ENCODE peak calls at places on chromosomes 13 and 19, in eight cellular contexts. X, W, N, Z, V, R, U and O are unnamed samples.

GRCh38 chr19:29233591-29233990 is 20.6 kb upstream of the UQCRFS1 start:
- DNase-seq in X (no peak), W (no peak), N (no peak), Z (no peak), V (no peak), R (no peak), U (no peak), O (no peak)

GRCh38 chr19:18282021-18282787 is 782 bp upstream of the JUND start:
- DNase-seq in X (no peak), W (no peak), N (peak; percentile 68), Z (peak; percentile 71), V (no peak), R (peak; percentile 36), U (no peak), O (peak; percentile 88)

GRCh38 chr13:94710081-94710809 is 2.1 kb downstream of the SOX21 start:
- DNase-seq in X (no peak), W (no peak), N (no peak), Z (peak; percentile 52), V (no peak), R (no peak), U (no peak), O (no peak)

GRCh38 chr13:75637101-75637774 is 1.1 kb downstream of the LMO7 start:
- DNase-seq in X (no peak), W (no peak), N (no peak), Z (no peak), V (no peak), R (no peak), U (no peak), O (no peak)

GRCh38 chr19:4151623-4152022 is 1.8 kb upstream of the CREB3L3 start:
- DNase-seq in X (no peak), W (no peak), N (no peak), Z (no peak), V (no peak), R (no peak), U (no peak), O (no peak)

GRCh38 chr19:58196911-58197616 is 14.2 kb downstream of the ZNF274 start:
- DNase-seq in X (no peak), W (no peak), N (peak; percentile 44), Z (peak; percentile 27), V (no peak), R (no peak), U (no peak), O (peak; percentile 45)

GRCh38 chr19:53828531-53828930 is 4.4 kb upstream of the NLRP12 start:
- DNase-seq in X (no peak), W (no peak), N (no peak), Z (no peak), V (no peak), R (no peak), U (no peak), O (no peak)

GRCh38 chr19:47186337-47187022 is 44.5 kb downstream of the BBC3 start:
- DNase-seq in X (peak; percentile 60), W (peak; percentile 80), N (peak; percentile 92), Z (no peak), V (no peak), R (no peak), U (peak; percentile 23), O (no peak)

GRCh38 chr13:76713280-76713679 is 172.9 kb downstream of the KCTD12 start:
- DNase-seq in X (no peak), W (no peak), N (no peak), Z (no peak), V (no peak), R (no peak), U (no peak), O (no peak)

GRCh38 chr13:36130542-36131214 is 504 bp downstream of the DCLK1 start:
- DNase-seq in X (no peak), W (no peak), N (no peak), Z (peak; percentile 37), V (no peak), R (no peak), U (no peak), O (no peak)

GRCh38 chr19:43798546-43799409 is 3.5 kb downstream of the LYPD5 start:
- DNase-seq in X (no peak), W (peak; percentile 55), N (no peak), Z (peak; percentile 85), V (no peak), R (no peak), U (no peak), O (no peak)

GRCh38 chr13:88472316-88472715 is 801.1 kb downstream of the SLITRK5 start:
- DNase-seq in X (no peak), W (no peak), N (no peak), Z (no peak), V (no peak), R (no peak), U (no peak), O (no peak)

GRCh38 chr19:11570039-11570462 is 7.4 kb downstream of the ACP5 start:
- DNase-seq in X (no peak), W (no peak), N (peak; percentile 32), Z (peak; percentile 30), V (no peak), R (no peak), U (no peak), O (no peak)

GRCh38 chr13:110106726-110107125 is 200.2 kb downstream of the COL4A1 start:
- DNase-seq in X (no peak), W (no peak), N (no peak), Z (no peak), V (no peak), R (no peak), U (no peak), O (no peak)

GRCh38 chr13:96994030-96994848 is at the start of gene OXGR1:
- DNase-seq in X (no peak), W (no peak), N (no peak), Z (peak; percentile 19), V (peak; percentile 27), R (no peak), U (no peak), O (no peak)